ENCODE peak calls at places on chromosome 16, in five cellular contexts. E is endothelial cell; B is A549; X is transverse colon; S is CD4-positive, alpha-beta T cell. K is an unnamed sample.

GRCh38 chr16:79811541-79811940 is 211.0 kb upstream of the MAF start:
- DNase-seq in S (no peak), E (no peak), X (no peak), B (no peak), K (no peak)

GRCh38 chr16:11610580-11610979 is 23.9 kb upstream of the LITAF start:
- DNase-seq in E (no peak), B (no peak), X (no peak), S (no peak), K (no peak)

GRCh38 chr16:74224828-74225227 is 71.8 kb upstream of the PSMD7 start:
- DNase-seq in B (no peak), X (no peak), E (no peak), S (no peak), K (no peak)

GRCh38 chr16:89570342-89570923 is 5.1 kb upstream of the CPNE7 start:
- DNase-seq in B (no peak), S (no peak), E (no peak), X (no peak), K (no peak)

GRCh38 chr16:78811247-78811646 is 711.8 kb downstream of the WWOX start:
- DNase-seq in S (no peak), E (no peak), B (no peak), X (no peak), K (no peak)

GRCh38 chr16:1019934-1020305 is 38.4 kb downstream of the SOX8 start:
- DNase-seq in X (no peak), E (no peak), S (no peak), B (no peak), K (no peak)

GRCh38 chr16:85661131-85662035 is 27.4 kb downstream of the GINS2 start:
- DNase-seq in X (no peak), S (no peak), B (no peak), E (no peak), K (no peak)

GRCh38 chr16:70764632-70765031 is 36.3 kb downstream of the VAC14 start:
- DNase-seq in E (no peak), X (no peak), S (no peak), B (no peak), K (no peak)

GRCh38 chr16:12904041-12904671 is 2.8 kb downstream of the SHISA9 start:
- DNase-seq in X (no peak), E (no peak), B (no peak), S (no peak), K (no peak)

GRCh38 chr16:88424536-88425230 is 28.4 kb upstream of the ZFPM1 start:
- DNase-seq in E (no peak), S (no peak), B (no peak), X (no peak), K (no peak)

GRCh38 chr16:68403177-68403576 is 45.1 kb downstream of the SMPD3 start:
- DNase-seq in X (no peak), B (no peak), E (no peak), S (no peak), K (no peak)
- TF ChIP-seq CTCF in X (no peak), B (no peak), E (no peak), S (no peak), K (no peak)

GRCh38 chr16:47016700-47017133 is 43.2 kb upstream of the DNAJA2 start:
- DNase-seq in S (no peak), E (no peak), X (no peak), B (no peak), K (no peak)

GRCh38 chr16:47017636-47018035 is 44.2 kb upstream of the DNAJA2 start:
- DNase-seq in S (no peak), X (no peak), B (no peak), E (no peak), K (no peak)

GRCh38 chr16:47013910-47014309 is 40.4 kb upstream of the DNAJA2 start:
- DNase-seq in X (no peak), S (no peak), E (no peak), B (no peak), K (no peak)

GRCh38 chr16:47019563-47019962 is 46.1 kb upstream of the DNAJA2 start:
- DNase-seq in S (no peak), X (no peak), E (no peak), B (no peak), K (no peak)

DNA sequence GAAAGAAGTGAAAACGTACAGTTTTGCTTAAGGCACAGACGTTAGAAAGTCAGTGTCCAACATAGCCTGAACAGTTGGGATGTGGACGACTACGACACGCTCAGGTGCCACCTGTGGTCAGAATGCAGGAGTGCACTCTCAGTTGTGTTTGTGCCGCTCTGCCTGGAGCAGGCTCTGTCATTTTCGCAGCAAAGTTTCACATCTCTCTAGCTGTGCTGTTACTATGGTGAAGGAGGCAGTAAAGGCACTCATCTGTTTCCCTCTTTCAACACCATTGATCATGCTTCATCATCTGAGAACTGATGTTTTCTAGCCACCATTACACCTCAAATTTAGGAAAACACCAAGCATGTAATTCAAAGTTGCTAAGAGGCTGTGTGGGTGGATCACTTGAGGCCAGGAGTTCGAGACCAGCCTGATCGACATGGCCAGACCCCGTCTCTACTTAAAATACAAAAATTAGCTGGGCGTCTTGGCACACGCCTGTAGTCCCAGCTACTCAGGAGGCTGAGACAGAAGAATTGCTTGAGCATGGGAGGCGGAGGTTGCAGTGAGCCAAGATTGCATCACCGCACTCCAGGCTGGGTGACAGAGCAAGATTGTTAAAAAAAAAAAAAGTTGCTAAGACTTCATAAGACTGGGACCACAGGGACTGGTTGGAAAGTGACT is 44.9 kb upstream of the DNAJA2 start:
- DNase-seq in E (peak; percentile 49), B (peak; percentile 80), X (peak; percentile 66), S (no peak), K (no peak)
- TF ChIP-seq CTCF in E (peak; percentile 29), B (no peak), X (peak; percentile 46), S (no peak), K (peak; percentile 54)

GRCh38 chr16:49890876-49891275 is 35.0 kb upstream of the ZNF423 start:
- DNase-seq in S (no peak), E (peak; percentile 57), B (no peak), X (peak; percentile 72), K (no peak)
- TF ChIP-seq CTCF in S (no peak), E (peak; percentile 42), B (no peak), X (peak; percentile 48), K (peak; percentile 38)

DNA sequence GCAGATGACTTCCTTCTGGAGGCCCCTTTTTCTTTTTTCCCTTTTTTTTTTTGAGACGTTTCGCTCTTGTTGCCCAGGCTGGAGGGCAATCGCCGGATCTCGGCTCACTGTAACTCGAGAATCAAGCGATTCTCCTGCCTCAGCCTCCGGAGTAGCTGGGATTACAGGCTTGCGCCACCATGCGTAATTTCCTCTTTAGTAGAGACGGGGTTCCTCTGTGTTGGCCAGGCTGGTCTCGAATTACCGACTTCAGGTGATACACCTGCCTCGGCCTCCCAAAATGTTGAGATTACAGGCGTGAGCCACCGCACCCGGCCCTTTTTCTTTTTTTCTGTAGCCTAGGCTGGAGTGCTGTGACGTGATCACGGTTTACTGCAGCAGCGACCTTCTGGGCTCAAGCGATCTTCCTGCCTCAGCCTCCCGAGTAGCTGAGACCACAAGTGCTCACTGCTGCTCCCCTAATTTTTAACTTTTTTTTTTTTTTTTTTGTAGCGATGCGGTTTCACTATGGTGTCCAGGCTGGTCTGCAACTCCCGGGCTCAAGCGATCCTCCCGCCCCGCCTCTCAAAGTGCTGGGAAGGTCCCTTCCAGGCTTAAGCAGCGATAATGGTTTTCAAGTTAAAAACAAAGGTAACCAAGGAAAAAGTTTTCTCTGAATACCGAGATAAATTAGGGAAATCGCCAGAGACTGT is 956 bp upstream of the IST1 start:
- DNase-seq in X (peak; percentile 53), E (peak; percentile 38), B (no peak), S (peak; percentile 20), K (no peak)
- TF ChIP-seq CTCF in X (no peak), E (no peak), B (peak; percentile 13), S (no peak), K (peak; percentile 18)

DNA sequence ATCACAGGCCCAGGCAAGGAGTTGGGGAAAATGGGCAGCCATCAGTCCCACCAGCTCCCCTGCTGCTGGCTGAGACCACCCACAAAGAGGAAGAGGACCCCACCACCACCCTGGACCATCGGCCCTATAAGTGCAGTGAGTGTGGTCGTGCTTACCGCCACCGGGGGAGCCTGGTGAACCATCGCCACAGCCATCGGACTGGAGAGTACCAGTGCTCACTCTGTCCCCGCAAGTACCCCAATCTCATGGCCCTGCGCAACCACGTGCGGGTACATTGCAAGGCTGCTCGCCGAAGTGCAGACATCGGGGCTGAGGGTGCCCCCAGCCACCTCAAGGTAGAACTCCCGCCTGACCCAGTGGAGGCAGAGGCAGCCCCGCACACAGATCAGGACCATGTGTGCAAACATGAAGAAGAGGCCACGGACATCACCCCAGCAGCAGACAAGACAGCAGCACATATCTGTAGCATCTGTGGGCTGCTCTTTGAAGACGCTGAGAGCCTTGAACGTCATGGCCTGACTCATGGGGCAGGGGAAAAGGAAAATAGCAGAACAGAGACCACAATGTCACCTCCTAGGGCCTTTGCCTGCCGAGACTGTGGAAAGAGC is 3.5 kb downstream of the ZNF646 start:
- DNase-seq in X (no peak), E (no peak), B (no peak), S (no peak), K (no peak)
- TF ChIP-seq CTCF in X (no peak), E (no peak), B (no peak), S (no peak), K (no peak)

GRCh38 chr16:30667361-30667905 is 9.2 kb downstream of the FBRS start:
- DNase-seq in S (no peak), X (no peak), B (no peak), E (no peak), K (no peak)
- TF ChIP-seq CTCF in S (no peak), X (no peak), B (no peak), E (no peak), K (no peak)

GRCh38 chr16:15996432-15997109 is 47.2 kb downstream of the ABCC1 start:
- DNase-seq in X (no peak), E (no peak), S (no peak), B (peak; percentile 88), K (no peak)
- TF ChIP-seq CTCF in X (no peak), E (no peak), S (no peak), B (no peak), K (no peak)

DNA sequence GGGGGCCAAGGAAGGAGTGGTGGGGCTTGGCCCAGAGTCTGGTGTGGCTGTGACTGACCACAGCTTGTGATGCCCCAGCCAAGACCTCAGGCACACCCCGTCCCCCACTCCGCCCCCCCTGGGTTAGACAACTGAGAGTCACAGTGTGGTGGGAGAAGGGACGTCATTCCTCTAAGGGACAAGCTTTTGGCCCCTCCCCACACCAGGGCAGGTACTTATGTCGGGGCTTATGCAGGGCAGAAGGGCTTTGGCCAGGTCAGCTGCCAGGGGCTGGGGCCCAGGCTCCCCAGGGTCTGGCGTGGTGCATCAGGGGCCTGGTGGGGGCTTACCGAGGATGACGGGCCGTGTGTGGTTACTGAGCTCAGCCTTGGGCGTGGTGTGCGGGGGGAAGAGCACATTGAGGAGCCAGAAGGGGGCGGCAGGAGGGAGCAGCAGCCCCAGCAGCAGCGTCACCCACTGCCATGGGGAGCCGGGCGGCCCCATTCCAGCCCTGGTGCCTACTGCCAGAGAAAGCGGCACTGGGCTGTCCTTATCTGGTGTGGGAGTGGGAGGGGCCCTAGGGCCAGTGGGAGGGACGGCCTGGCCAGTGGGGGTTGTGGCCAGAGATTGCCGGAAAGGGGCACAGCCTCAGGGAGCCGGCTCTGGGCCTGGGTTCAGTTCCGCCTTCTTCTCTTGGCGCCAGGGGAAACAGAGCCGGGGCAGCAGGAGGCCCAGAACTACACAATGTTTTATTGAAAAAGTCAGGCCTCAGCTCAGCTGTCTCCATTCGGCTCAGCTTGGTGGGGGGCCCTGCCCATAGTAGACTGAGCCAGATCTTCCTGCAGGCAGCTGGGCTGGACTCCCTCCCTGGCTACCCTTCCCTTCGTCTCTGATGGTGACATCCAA is at the start of gene LCAT:
- DNase-seq in B (no peak), E (no peak), X (peak; percentile 43), S (no peak), K (no peak)
- TF ChIP-seq CTCF in B (no peak), E (no peak), X (no peak), S (no peak), K (no peak)